ENCODE peak calls at places on chromosomes 2 and 18, in nine cellular contexts. One of them, this sample, is unnamed.

GRCh38 chr18:58176915-58177717 is 133.1 kb downstream of the NEDD4L start:
- DNase-seq in 8988T: no peak
- DNase-seq in GDM1: no peak
- DNase-seq in HFFc6: peak
- DNase-seq in D341Med: no peak
- DNase-seq in CD4-positive, alpha-beta memory T cell: no peak
- DNase-seq in stimulated activated CD8-positive, alpha-beta memory T cell treated with anti-CD3 and anti-CD28 coated beads, Interleukin-2, amount 100 ng/mL, for 1 hour: no peak
- DNase-seq in fibroblast of mammary gland: peak
- DNase-seq in NT2/D1: no peak
- DNase-seq in this sample: peak

GRCh38 chr2:106314427-106314826 is 120.3 kb upstream of the UXS1 start:
- DNase-seq in 8988T: no peak
- DNase-seq in GDM1: no peak
- DNase-seq in HFFc6: no peak
- DNase-seq in D341Med: no peak
- DNase-seq in CD4-positive, alpha-beta memory T cell: peak
- DNase-seq in stimulated activated CD8-positive, alpha-beta memory T cell treated with anti-CD3 and anti-CD28 coated beads, Interleukin-2, amount 100 ng/mL, for 1 hour: no peak
- DNase-seq in fibroblast of mammary gland: no peak
- DNase-seq in NT2/D1: no peak
- DNase-seq in this sample: no peak

GRCh38 chr2:50849205-50849604 is 182.7 kb downstream of the NRXN1 start:
- DNase-seq in 8988T: no peak
- DNase-seq in GDM1: no peak
- DNase-seq in HFFc6: no peak
- DNase-seq in D341Med: no peak
- DNase-seq in CD4-positive, alpha-beta memory T cell: no peak
- DNase-seq in stimulated activated CD8-positive, alpha-beta memory T cell treated with anti-CD3 and anti-CD28 coated beads, Interleukin-2, amount 100 ng/mL, for 1 hour: no peak
- DNase-seq in fibroblast of mammary gland: no peak
- DNase-seq in NT2/D1: no peak
- DNase-seq in this sample: no peak

GRCh38 chr2:217467331-217467730 is 535.5 kb downstream of the TNS1 start:
- DNase-seq in 8988T: no peak
- DNase-seq in GDM1: no peak
- DNase-seq in HFFc6: no peak
- DNase-seq in D341Med: no peak
- DNase-seq in CD4-positive, alpha-beta memory T cell: no peak
- DNase-seq in stimulated activated CD8-positive, alpha-beta memory T cell treated with anti-CD3 and anti-CD28 coated beads, Interleukin-2, amount 100 ng/mL, for 1 hour: no peak
- DNase-seq in fibroblast of mammary gland: peak
- DNase-seq in NT2/D1: no peak
- DNase-seq in this sample: no peak

GRCh38 chr2:62147610-62148301 is 48.2 kb upstream of the B3GNT2 start:
- DNase-seq in 8988T: no peak
- DNase-seq in GDM1: no peak
- DNase-seq in HFFc6: peak
- DNase-seq in D341Med: no peak
- DNase-seq in CD4-positive, alpha-beta memory T cell: no peak
- DNase-seq in stimulated activated CD8-positive, alpha-beta memory T cell treated with anti-CD3 and anti-CD28 coated beads, Interleukin-2, amount 100 ng/mL, for 1 hour: no peak
- DNase-seq in fibroblast of mammary gland: peak
- DNase-seq in NT2/D1: no peak
- DNase-seq in this sample: peak

GRCh38 chr2:44546469-44547127 is 184.9 kb downstream of the CAMKMT start:
- DNase-seq in 8988T: no peak
- DNase-seq in GDM1: no peak
- DNase-seq in HFFc6: no peak
- DNase-seq in D341Med: no peak
- DNase-seq in CD4-positive, alpha-beta memory T cell: no peak
- DNase-seq in stimulated activated CD8-positive, alpha-beta memory T cell treated with anti-CD3 and anti-CD28 coated beads, Interleukin-2, amount 100 ng/mL, for 1 hour: no peak
- DNase-seq in fibroblast of mammary gland: no peak
- DNase-seq in NT2/D1: no peak
- DNase-seq in this sample: no peak

GRCh38 chr18:28576941-28577340 is 400.0 kb upstream of the CDH2 start:
- DNase-seq in 8988T: no peak
- DNase-seq in GDM1: no peak
- DNase-seq in HFFc6: no peak
- DNase-seq in D341Med: no peak
- DNase-seq in CD4-positive, alpha-beta memory T cell: no peak
- DNase-seq in stimulated activated CD8-positive, alpha-beta memory T cell treated with anti-CD3 and anti-CD28 coated beads, Interleukin-2, amount 100 ng/mL, for 1 hour: no peak
- DNase-seq in fibroblast of mammary gland: peak
- DNase-seq in NT2/D1: no peak
- DNase-seq in this sample: peak

GRCh38 chr2:127406454-127406853 is 11.8 kb upstream of the PROC start:
- DNase-seq in 8988T: no peak
- DNase-seq in GDM1: no peak
- DNase-seq in HFFc6: no peak
- DNase-seq in D341Med: no peak
- DNase-seq in CD4-positive, alpha-beta memory T cell: no peak
- DNase-seq in stimulated activated CD8-positive, alpha-beta memory T cell treated with anti-CD3 and anti-CD28 coated beads, Interleukin-2, amount 100 ng/mL, for 1 hour: no peak
- DNase-seq in fibroblast of mammary gland: no peak
- DNase-seq in NT2/D1: no peak
- DNase-seq in this sample: no peak

GRCh38 chr2:210863283-210863682 is 306.9 kb downstream of the CPS1 start:
- DNase-seq in 8988T: no peak
- DNase-seq in GDM1: no peak
- DNase-seq in HFFc6: no peak
- DNase-seq in D341Med: no peak
- DNase-seq in CD4-positive, alpha-beta memory T cell: no peak
- DNase-seq in stimulated activated CD8-positive, alpha-beta memory T cell treated with anti-CD3 and anti-CD28 coated beads, Interleukin-2, amount 100 ng/mL, for 1 hour: no peak
- DNase-seq in fibroblast of mammary gland: no peak
- DNase-seq in NT2/D1: no peak
- DNase-seq in this sample: no peak

GRCh38 chr2:121748202-121748601 is 7.2 kb upstream of the TSN start:
- DNase-seq in 8988T: no peak
- DNase-seq in GDM1: no peak
- DNase-seq in HFFc6: peak
- DNase-seq in D341Med: peak
- DNase-seq in CD4-positive, alpha-beta memory T cell: no peak
- DNase-seq in stimulated activated CD8-positive, alpha-beta memory T cell treated with anti-CD3 and anti-CD28 coated beads, Interleukin-2, amount 100 ng/mL, for 1 hour: no peak
- DNase-seq in fibroblast of mammary gland: peak
- DNase-seq in NT2/D1: no peak
- DNase-seq in this sample: no peak

GRCh38 chr2:180907731-180908130 is 72.7 kb upstream of the UBE2E3 start:
- DNase-seq in 8988T: no peak
- DNase-seq in GDM1: no peak
- DNase-seq in HFFc6: peak
- DNase-seq in D341Med: no peak
- DNase-seq in CD4-positive, alpha-beta memory T cell: no peak
- DNase-seq in stimulated activated CD8-positive, alpha-beta memory T cell treated with anti-CD3 and anti-CD28 coated beads, Interleukin-2, amount 100 ng/mL, for 1 hour: no peak
- DNase-seq in fibroblast of mammary gland: peak
- DNase-seq in NT2/D1: no peak
- DNase-seq in this sample: peak

GRCh38 chr2:44705851-44706555 is 235.5 kb upstream of the SIX3 start:
- DNase-seq in 8988T: no peak
- DNase-seq in GDM1: no peak
- DNase-seq in HFFc6: no peak
- DNase-seq in D341Med: no peak
- DNase-seq in CD4-positive, alpha-beta memory T cell: no peak
- DNase-seq in stimulated activated CD8-positive, alpha-beta memory T cell treated with anti-CD3 and anti-CD28 coated beads, Interleukin-2, amount 100 ng/mL, for 1 hour: no peak
- DNase-seq in fibroblast of mammary gland: no peak
- DNase-seq in NT2/D1: no peak
- DNase-seq in this sample: no peak

GRCh38 chr2:43075906-43076585 is 150.4 kb downstream of the ZFP36L2 start:
- DNase-seq in 8988T: no peak
- DNase-seq in GDM1: no peak
- DNase-seq in HFFc6: peak
- DNase-seq in D341Med: no peak
- DNase-seq in CD4-positive, alpha-beta memory T cell: no peak
- DNase-seq in stimulated activated CD8-positive, alpha-beta memory T cell treated with anti-CD3 and anti-CD28 coated beads, Interleukin-2, amount 100 ng/mL, for 1 hour: no peak
- DNase-seq in fibroblast of mammary gland: peak
- DNase-seq in NT2/D1: no peak
- DNase-seq in this sample: peak

GRCh38 chr2:151669585-151670081 is 64.6 kb downstream of the NEB start:
- DNase-seq in 8988T: no peak
- DNase-seq in GDM1: peak
- DNase-seq in HFFc6: no peak
- DNase-seq in D341Med: peak
- DNase-seq in CD4-positive, alpha-beta memory T cell: no peak
- DNase-seq in stimulated activated CD8-positive, alpha-beta memory T cell treated with anti-CD3 and anti-CD28 coated beads, Interleukin-2, amount 100 ng/mL, for 1 hour: peak
- DNase-seq in fibroblast of mammary gland: no peak
- DNase-seq in NT2/D1: peak
- DNase-seq in this sample: peak

GRCh38 chr18:48992791-48993555 is 42.2 kb upstream of the SMAD7 start:
- DNase-seq in 8988T: no peak
- DNase-seq in GDM1: peak
- DNase-seq in HFFc6: no peak
- DNase-seq in D341Med: no peak
- DNase-seq in CD4-positive, alpha-beta memory T cell: no peak
- DNase-seq in stimulated activated CD8-positive, alpha-beta memory T cell treated with anti-CD3 and anti-CD28 coated beads, Interleukin-2, amount 100 ng/mL, for 1 hour: no peak
- DNase-seq in fibroblast of mammary gland: no peak
- DNase-seq in NT2/D1: no peak
- DNase-seq in this sample: no peak

GRCh38 chr18:67669993-67670671 is 153.6 kb upstream of the DSEL start:
- DNase-seq in 8988T: no peak
- DNase-seq in GDM1: no peak
- DNase-seq in HFFc6: peak
- DNase-seq in D341Med: no peak
- DNase-seq in CD4-positive, alpha-beta memory T cell: no peak
- DNase-seq in stimulated activated CD8-positive, alpha-beta memory T cell treated with anti-CD3 and anti-CD28 coated beads, Interleukin-2, amount 100 ng/mL, for 1 hour: no peak
- DNase-seq in fibroblast of mammary gland: peak
- DNase-seq in NT2/D1: no peak
- DNase-seq in this sample: peak

GRCh38 chr2:54386993-54387590 is 69.0 kb upstream of the SPTBN1 start:
- DNase-seq in 8988T: no peak
- DNase-seq in GDM1: no peak
- DNase-seq in HFFc6: no peak
- DNase-seq in D341Med: no peak
- DNase-seq in CD4-positive, alpha-beta memory T cell: no peak
- DNase-seq in stimulated activated CD8-positive, alpha-beta memory T cell treated with anti-CD3 and anti-CD28 coated beads, Interleukin-2, amount 100 ng/mL, for 1 hour: no peak
- DNase-seq in fibroblast of mammary gland: peak
- DNase-seq in NT2/D1: no peak
- DNase-seq in this sample: peak

GRCh38 chr2:10320575-10320931 is 17.8 kb downstream of the HPCAL1 start:
- DNase-seq in 8988T: no peak
- DNase-seq in GDM1: no peak
- DNase-seq in HFFc6: no peak
- DNase-seq in D341Med: no peak
- DNase-seq in CD4-positive, alpha-beta memory T cell: no peak
- DNase-seq in stimulated activated CD8-positive, alpha-beta memory T cell treated with anti-CD3 and anti-CD28 coated beads, Interleukin-2, amount 100 ng/mL, for 1 hour: no peak
- DNase-seq in fibroblast of mammary gland: no peak
- DNase-seq in NT2/D1: no peak
- DNase-seq in this sample: no peak

GRCh38 chr2:164826293-164827243 is 15.1 kb downstream of the COBLL1 start:
- DNase-seq in 8988T: no peak
- DNase-seq in GDM1: peak
- DNase-seq in HFFc6: peak
- DNase-seq in D341Med: no peak
- DNase-seq in CD4-positive, alpha-beta memory T cell: no peak
- DNase-seq in stimulated activated CD8-positive, alpha-beta memory T cell treated with anti-CD3 and anti-CD28 coated beads, Interleukin-2, amount 100 ng/mL, for 1 hour: no peak
- DNase-seq in fibroblast of mammary gland: no peak
- DNase-seq in NT2/D1: no peak
- DNase-seq in this sample: no peak

GRCh38 chr2:229431331-229431954 is 160.4 kb upstream of the PID1 start:
- DNase-seq in 8988T: no peak
- DNase-seq in GDM1: no peak
- DNase-seq in HFFc6: peak
- DNase-seq in D341Med: no peak
- DNase-seq in CD4-positive, alpha-beta memory T cell: no peak
- DNase-seq in stimulated activated CD8-positive, alpha-beta memory T cell treated with anti-CD3 and anti-CD28 coated beads, Interleukin-2, amount 100 ng/mL, for 1 hour: no peak
- DNase-seq in fibroblast of mammary gland: peak
- DNase-seq in NT2/D1: peak
- DNase-seq in this sample: peak

GRCh38 chr2:203077458-203077857 is 62.8 kb downstream of the NBEAL1 start:
- DNase-seq in 8988T: no peak
- DNase-seq in GDM1: no peak
- DNase-seq in HFFc6: peak
- DNase-seq in D341Med: no peak
- DNase-seq in CD4-positive, alpha-beta memory T cell: no peak
- DNase-seq in stimulated activated CD8-positive, alpha-beta memory T cell treated with anti-CD3 and anti-CD28 coated beads, Interleukin-2, amount 100 ng/mL, for 1 hour: no peak
- DNase-seq in fibroblast of mammary gland: peak
- DNase-seq in NT2/D1: no peak
- DNase-seq in this sample: peak

GRCh38 chr18:9810216-9810804 is 75.5 kb upstream of the TXNDC2 start:
- DNase-seq in 8988T: no peak
- DNase-seq in GDM1: no peak
- DNase-seq in HFFc6: no peak
- DNase-seq in D341Med: no peak
- DNase-seq in CD4-positive, alpha-beta memory T cell: no peak
- DNase-seq in stimulated activated CD8-positive, alpha-beta memory T cell treated with anti-CD3 and anti-CD28 coated beads, Interleukin-2, amount 100 ng/mL, for 1 hour: no peak
- DNase-seq in fibroblast of mammary gland: no peak
- DNase-seq in NT2/D1: no peak
- DNase-seq in this sample: peak

GRCh38 chr2:120680136-120680761 is 55.4 kb upstream of the GLI2 start:
- DNase-seq in 8988T: peak
- DNase-seq in GDM1: peak
- DNase-seq in HFFc6: peak
- DNase-seq in D341Med: peak
- DNase-seq in CD4-positive, alpha-beta memory T cell: peak
- DNase-seq in stimulated activated CD8-positive, alpha-beta memory T cell treated with anti-CD3 and anti-CD28 coated beads, Interleukin-2, amount 100 ng/mL, for 1 hour: peak
- DNase-seq in fibroblast of mammary gland: peak
- DNase-seq in NT2/D1: peak
- DNase-seq in this sample: peak

GRCh38 chr2:29920130-29920577 is 1.2 kb downstream of the ALK start:
- DNase-seq in 8988T: peak
- DNase-seq in GDM1: peak
- DNase-seq in HFFc6: no peak
- DNase-seq in D341Med: peak
- DNase-seq in CD4-positive, alpha-beta memory T cell: no peak
- DNase-seq in stimulated activated CD8-positive, alpha-beta memory T cell treated with anti-CD3 and anti-CD28 coated beads, Interleukin-2, amount 100 ng/mL, for 1 hour: no peak
- DNase-seq in fibroblast of mammary gland: peak
- DNase-seq in NT2/D1: no peak
- DNase-seq in this sample: peak

GRCh38 chr2:222572761-222573174 is 83.1 kb downstream of the FARSB start:
- DNase-seq in 8988T: no peak
- DNase-seq in GDM1: no peak
- DNase-seq in HFFc6: peak
- DNase-seq in D341Med: no peak
- DNase-seq in CD4-positive, alpha-beta memory T cell: no peak
- DNase-seq in stimulated activated CD8-positive, alpha-beta memory T cell treated with anti-CD3 and anti-CD28 coated beads, Interleukin-2, amount 100 ng/mL, for 1 hour: no peak
- DNase-seq in fibroblast of mammary gland: peak
- DNase-seq in NT2/D1: no peak
- DNase-seq in this sample: peak

GRCh38 chr2:73255007-73255644 is 21.0 kb downstream of the CCT7 start:
- DNase-seq in 8988T: no peak
- DNase-seq in GDM1: no peak
- DNase-seq in HFFc6: no peak
- DNase-seq in D341Med: no peak
- DNase-seq in CD4-positive, alpha-beta memory T cell: no peak
- DNase-seq in stimulated activated CD8-positive, alpha-beta memory T cell treated with anti-CD3 and anti-CD28 coated beads, Interleukin-2, amount 100 ng/mL, for 1 hour: no peak
- DNase-seq in fibroblast of mammary gland: no peak
- DNase-seq in NT2/D1: no peak
- DNase-seq in this sample: no peak

GRCh38 chr2:234976479-234977227 is 24.8 kb downstream of the SH3BP4 start:
- DNase-seq in 8988T: no peak
- DNase-seq in GDM1: no peak
- DNase-seq in HFFc6: no peak
- DNase-seq in D341Med: no peak
- DNase-seq in CD4-positive, alpha-beta memory T cell: no peak
- DNase-seq in stimulated activated CD8-positive, alpha-beta memory T cell treated with anti-CD3 and anti-CD28 coated beads, Interleukin-2, amount 100 ng/mL, for 1 hour: no peak
- DNase-seq in fibroblast of mammary gland: no peak
- DNase-seq in NT2/D1: no peak
- DNase-seq in this sample: no peak

GRCh38 chr2:240655931-240656886 is 26.5 kb downstream of the AQP12B start:
- DNase-seq in 8988T: no peak
- DNase-seq in GDM1: no peak
- DNase-seq in HFFc6: no peak
- DNase-seq in D341Med: no peak
- DNase-seq in CD4-positive, alpha-beta memory T cell: no peak
- DNase-seq in stimulated activated CD8-positive, alpha-beta memory T cell treated with anti-CD3 and anti-CD28 coated beads, Interleukin-2, amount 100 ng/mL, for 1 hour: no peak
- DNase-seq in fibroblast of mammary gland: peak
- DNase-seq in NT2/D1: no peak
- DNase-seq in this sample: peak

GRCh38 chr2:101080214-101081068 is 70.7 kb downstream of the TBC1D8 start:
- DNase-seq in 8988T: no peak
- DNase-seq in GDM1: no peak
- DNase-seq in HFFc6: no peak
- DNase-seq in D341Med: no peak
- DNase-seq in CD4-positive, alpha-beta memory T cell: no peak
- DNase-seq in stimulated activated CD8-positive, alpha-beta memory T cell treated with anti-CD3 and anti-CD28 coated beads, Interleukin-2, amount 100 ng/mL, for 1 hour: no peak
- DNase-seq in fibroblast of mammary gland: no peak
- DNase-seq in NT2/D1: no peak
- DNase-seq in this sample: no peak

GRCh38 chr18:48547456-48548403 is 8.9 kb downstream of the CTIF start:
- DNase-seq in 8988T: no peak
- DNase-seq in GDM1: no peak
- DNase-seq in HFFc6: peak
- DNase-seq in D341Med: no peak
- DNase-seq in CD4-positive, alpha-beta memory T cell: no peak
- DNase-seq in stimulated activated CD8-positive, alpha-beta memory T cell treated with anti-CD3 and anti-CD28 coated beads, Interleukin-2, amount 100 ng/mL, for 1 hour: no peak
- DNase-seq in fibroblast of mammary gland: peak
- DNase-seq in NT2/D1: no peak
- DNase-seq in this sample: peak

GRCh38 chr18:21996261-21996892 is 173.0 kb upstream of the GATA6 start:
- DNase-seq in 8988T: no peak
- DNase-seq in GDM1: no peak
- DNase-seq in HFFc6: no peak
- DNase-seq in D341Med: no peak
- DNase-seq in CD4-positive, alpha-beta memory T cell: no peak
- DNase-seq in stimulated activated CD8-positive, alpha-beta memory T cell treated with anti-CD3 and anti-CD28 coated beads, Interleukin-2, amount 100 ng/mL, for 1 hour: no peak
- DNase-seq in fibroblast of mammary gland: peak
- DNase-seq in NT2/D1: no peak
- DNase-seq in this sample: peak